ENCODE peak calls at places on chromosome 14, in five cellular contexts. A is adrenal gland, M is cardiac muscle cell, N is left lung, G is HFF-Myc. P is an unnamed sample.
A peak's percentile ranks its signal among the peaks of the same experiment; 100 is the strongest.

GRCh38 chr14:50542941-50543418 is 10.6 kb upstream of the MAP4K5 start:
- DNase-seq in A (peak; percentile 27), M (peak; percentile 50), N (no peak), G (no peak), P (peak; percentile 65)

GRCh38 chr14:25868521-25869314 is 729.1 kb downstream of the NOVA1 start:
- DNase-seq in A (no peak), M (no peak), N (no peak), G (no peak), P (no peak)

GRCh38 chr14:63650336-63650952 is 8.8 kb upstream of the WDR89 start:
- DNase-seq in A (no peak), M (no peak), N (peak; percentile 66), G (no peak), P (peak; percentile 34)

GRCh38 chr14:97106166-97106565 is 309.0 kb downstream of the VRK1 start:
- DNase-seq in A (no peak), M (no peak), N (no peak), G (no peak), P (no peak)

GRCh38 chr14:38124496-38124895 is 83.2 kb upstream of the SSTR1 start:
- DNase-seq in A (no peak), M (no peak), N (no peak), G (no peak), P (no peak)

GRCh38 chr14:92888896-92889295 is 34.1 kb upstream of the CHGA start:
- DNase-seq in A (no peak), M (no peak), N (no peak), G (no peak), P (no peak)

GRCh38 chr14:92783813-92784431 is 10.2 kb upstream of the GOLGA5 start:
- DNase-seq in A (no peak), M (peak; percentile 64), N (no peak), G (peak; percentile 55), P (peak; percentile 68)

GRCh38 chr14:22304324-22304723 is 284.7 kb downstream of the DAD1 start:
- DNase-seq in A (no peak), M (no peak), N (no peak), G (no peak), P (no peak)

GRCh38 chr14:100237735-100238418 is 1.1 kb upstream of the YY1 start:
- DNase-seq in A (peak; percentile 61), M (peak; percentile 79), N (peak; percentile 59), G (no peak), P (peak; percentile 38)

GRCh38 chr14:100469632-100470522 is 117.3 kb downstream of the BEGAIN start:
- DNase-seq in A (no peak), M (no peak), N (no peak), G (no peak), P (no peak)

GRCh38 chr14:22390195-22390594 is 198.8 kb downstream of the DAD1 start:
- DNase-seq in A (no peak), M (no peak), N (no peak), G (no peak), P (no peak)

GRCh38 chr14:22465201-22465835 is 123.7 kb downstream of the DAD1 start:
- DNase-seq in A (no peak), M (no peak), N (no peak), G (no peak), P (peak; percentile 26)

GRCh38 chr14:64726585-64726890 is 22.3 kb downstream of the PLEKHG3 start:
- DNase-seq in A (no peak), M (no peak), N (no peak), G (no peak), P (no peak)

GRCh38 chr14:51023964-51024363 is 70.9 kb downstream of the TRIM9 start:
- DNase-seq in A (no peak), M (peak; percentile 19), N (no peak), G (no peak), P (peak; percentile 80)

GRCh38 chr14:104315625-104316024 is 177.2 kb downstream of the KIF26A start:
- DNase-seq in A (no peak), M (no peak), N (no peak), G (no peak), P (no peak)

GRCh38 chr14:92382677-92383076 is 59.7 kb downstream of the SLC24A4 start:
- DNase-seq in A (peak; percentile 36), M (no peak), N (no peak), G (no peak), P (no peak)

GRCh38 chr14:21090194-21090939 is 8.1 kb downstream of the ZNF219 start:
- DNase-seq in A (peak; percentile 50), M (no peak), N (no peak), G (no peak), P (no peak)

GRCh38 chr14:58356268-58356667 is 39.5 kb upstream of the TOMM20L start:
- DNase-seq in A (no peak), M (no peak), N (no peak), G (peak; percentile 5), P (peak; percentile 2)

GRCh38 chr14:51604078-51604477 is 47.6 kb upstream of the FRMD6 start:
- DNase-seq in A (no peak), M (no peak), N (no peak), G (peak; percentile 59), P (peak; percentile 99)

GRCh38 chr14:103207404-103208072 is 84.3 kb downstream of the TNFAIP2 start:
- DNase-seq in A (no peak), M (peak; percentile 31), N (no peak), G (no peak), P (peak; percentile 56)

GRCh38 chr14:21346532-21347135 is 37.2 kb downstream of the SUPT16H start:
- DNase-seq in A (no peak), M (no peak), N (no peak), G (peak; percentile 31), P (peak; percentile 45)

GRCh38 chr14:27411021-27411420 is 813.2 kb upstream of the NOVA1 start:
- DNase-seq in A (no peak), M (no peak), N (no peak), G (no peak), P (peak; percentile 22)

GRCh38 chr14:96584199-96584906 is 82.2 kb downstream of the PAPOLA start:
- DNase-seq in A (no peak), M (peak; percentile 89), N (no peak), G (no peak), P (no peak)

GRCh38 chr14:75389679-75390078 is 38.1 kb upstream of the JDP2 start:
- DNase-seq in A (no peak), M (no peak), N (no peak), G (peak; percentile 9), P (peak; percentile 27)

GRCh38 chr14:94342334-94342934 is 19.3 kb upstream of the SERPINA6 start:
- DNase-seq in A (peak; percentile 92), M (no peak), N (peak; percentile 89), G (peak; percentile 97), P (peak; percentile 100)

GRCh38 chr14:35553808-35554207 is 19.8 kb downstream of the INSM2 start:
- DNase-seq in A (no peak), M (peak; percentile 19), N (no peak), G (no peak), P (peak; percentile 25)

DNA sequence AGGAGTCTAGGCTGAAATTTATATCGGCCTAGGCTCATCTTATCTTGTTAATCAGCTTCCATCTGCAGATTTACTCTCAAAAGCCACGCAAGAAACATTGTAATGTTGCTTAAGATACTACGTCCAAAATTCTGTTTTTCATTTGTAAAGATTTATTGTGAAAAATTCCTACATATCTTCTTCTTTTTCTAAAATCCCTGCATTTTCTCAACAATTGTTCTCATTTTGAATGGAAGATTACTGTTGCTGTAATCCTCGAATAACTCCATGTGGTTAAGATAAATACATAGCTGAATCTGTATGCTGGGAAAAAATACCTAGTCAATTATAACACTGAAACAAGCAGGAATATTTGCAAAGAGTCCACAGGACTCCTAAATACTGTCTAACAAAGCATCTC is 15.6 kb downstream of the INSM2 start:
- DNase-seq in A (no peak), M (no peak), N (no peak), G (no peak), P (no peak)
- TF ChIP-seq CTCF in A (no peak), M (no peak), N (no peak), G (no peak), P (no peak)

DNA sequence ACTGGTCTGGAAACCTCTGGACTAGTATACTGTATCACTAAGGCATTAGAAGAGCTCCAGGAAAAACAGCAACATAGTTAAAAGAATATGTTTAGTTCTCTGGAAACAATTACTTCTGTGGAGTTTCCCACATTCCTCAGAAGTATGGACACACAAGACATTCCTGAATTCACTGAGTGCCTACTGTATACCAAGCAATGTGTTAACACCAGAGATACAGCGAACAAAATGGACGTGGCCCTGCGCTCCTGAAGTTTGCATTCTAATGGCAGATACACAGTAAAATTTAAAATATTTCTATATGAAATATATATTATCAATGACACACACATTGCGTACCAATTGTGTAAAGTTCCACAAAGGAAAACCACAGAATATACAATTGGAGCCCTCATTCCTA is 1.1 kb downstream of the ANGEL1 start:
- DNase-seq in A (no peak), M (no peak), N (no peak), G (no peak), P (peak; percentile 56)
- H3K4me3 ChIP-seq in A (no peak overlapping the region), M (peak overlapping the region; percentile 60), N (peak overlapping the region; percentile 91), G (peak overlapping the region; percentile 84), P (peak overlapping the region; percentile 76)

DNA sequence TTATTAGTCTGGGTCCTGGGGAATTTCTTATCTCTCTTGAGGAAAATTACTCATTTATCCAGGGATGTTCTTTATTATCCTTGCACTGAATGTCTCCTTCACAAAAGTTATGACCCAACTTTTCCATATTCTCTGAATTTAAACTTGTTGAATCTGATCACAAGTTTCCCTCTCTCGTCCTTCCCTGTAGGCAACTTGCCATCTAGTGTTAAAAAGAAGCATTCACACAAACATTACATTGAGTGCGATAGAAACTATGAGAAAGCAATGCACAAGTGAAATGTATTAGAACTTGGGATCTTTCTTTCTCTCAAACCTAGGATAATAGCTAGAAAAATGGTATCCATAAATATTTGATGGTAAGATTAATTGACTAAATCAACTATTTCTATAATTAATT is 608.4 kb downstream of the FSCB start:
- DNase-seq in A (no peak), M (no peak), N (no peak), G (no peak), P (no peak)
- TF ChIP-seq CTCF in A (no peak), M (no peak), N (no peak), G (no peak), P (no peak)

GRCh38 chr14:105529506-105530445 is 3.4 kb downstream of the TMEM121 start:
- DNase-seq in A (peak; percentile 28), M (no peak), N (no peak), G (no peak), P (no peak)

GRCh38 chr14:105528859-105529505 is 2.6 kb downstream of the TMEM121 start:
- DNase-seq in A (no peak), M (no peak), N (no peak), G (no peak), P (no peak)

GRCh38 chr14:105531088-105531957 is 4.9 kb downstream of the TMEM121 start:
- DNase-seq in A (no peak), M (no peak), N (no peak), G (no peak), P (no peak)

GRCh38 chr14:105532111-105532623 is 5.8 kb downstream of the TMEM121 start:
- DNase-seq in A (no peak), M (no peak), N (no peak), G (no peak), P (no peak)

DNA sequence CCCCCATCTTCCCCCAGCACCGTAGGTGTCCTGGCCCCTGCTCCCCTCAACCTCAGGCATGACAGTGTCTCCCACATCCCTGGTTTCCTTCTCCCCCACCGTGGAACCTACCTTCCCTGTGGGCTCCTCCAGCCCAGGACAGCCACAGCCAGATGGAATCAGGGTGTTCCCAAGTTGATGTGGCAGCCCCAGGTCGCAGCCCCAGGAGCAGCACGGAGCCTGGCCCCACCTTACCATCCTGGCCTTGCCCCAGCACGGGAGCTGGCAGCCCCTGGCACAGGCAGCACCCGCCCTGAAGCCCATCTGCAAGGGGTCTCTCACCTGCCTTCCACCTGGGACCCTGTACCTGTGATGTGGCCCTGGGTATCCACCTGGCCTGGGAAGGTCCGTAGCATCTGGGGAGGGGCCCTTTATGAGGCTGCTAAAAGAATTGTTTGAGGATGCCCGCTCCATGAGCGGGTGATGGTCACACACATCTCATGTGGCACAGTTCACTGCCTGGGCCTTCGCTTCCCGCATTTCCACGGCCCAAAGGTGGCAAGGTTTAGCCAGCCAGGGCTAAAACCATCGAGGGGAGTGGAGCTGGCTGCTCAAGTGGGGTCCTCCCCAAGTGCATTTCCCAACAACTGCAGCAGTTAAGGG is 4.2 kb downstream of the TMEM121 start:
- DNase-seq in A (no peak), M (no peak), N (no peak), G (no peak), P (no peak)
- H3K4me3 ChIP-seq in A (no peak overlapping the region), M (no peak overlapping the region), N (no peak overlapping the region), G (no peak overlapping the region), P (no peak overlapping the region)

P was measured in AG10803.